ENCODE peak calls at places on chromosomes 5 and 9, in seven cellular contexts. X is left ventricle myocardium inferior; W is foreskin fibroblast; E is activated T-cell treated with anti-CD3 and anti-CD28 coated beads for 1 hour; Q is CD4-positive, alpha-beta T cell; R is stimulated activated naive CD8-positive, alpha-beta T cell treated with anti-CD3 and anti-CD28 coated beads, Interleukin-15, Interleukin-2, amounts not matched to agents 100 U/mL and 50 U/mL, for 24 hours; I is COR-L47. J is an unnamed sample.

GRCh38 chr9:105114956-105115728 is 129.3 kb upstream of the SLC44A1 start:
- DNase-seq in E (no peak), I (no peak), W (no peak), Q (no peak), X (peak; percentile 18), R (peak; percentile 34), J (no peak)

GRCh38 chr9:33355933-33356332 is 46.4 kb downstream of the AQP7 start:
- DNase-seq in Q (no peak), R (no peak), X (no peak), W (no peak), I (no peak), E (no peak), J (no peak)

GRCh38 chr5:140108093-140109049 is 5.5 kb upstream of the PURA start:
- DNase-seq in I (peak; percentile 67), X (peak; percentile 20), E (no peak), R (peak; percentile 41), Q (peak; percentile 10), W (no peak), J (peak; percentile 6)

GRCh38 chr5:168324864-168325615 is 33.6 kb downstream of the WWC1 start:
- DNase-seq in E (no peak), W (peak; percentile 24), R (no peak), Q (no peak), X (no peak), I (no peak), J (no peak)

GRCh38 chr5:91150636-91151035 is 232.5 kb downstream of the ARRDC3 start:
- DNase-seq in W (no peak), R (no peak), Q (no peak), I (no peak), E (no peak), X (no peak), J (no peak)

GRCh38 chr9:34995288-34996060 is 5.9 kb downstream of the DNAJB5 start:
- DNase-seq in Q (no peak), W (peak; percentile 41), X (no peak), R (no peak), E (no peak), I (no peak), J (no peak)

GRCh38 chr9:107539427-107540154 is 50.0 kb upstream of the KLF4 start:
- DNase-seq in X (peak; percentile 31), W (no peak), E (no peak), I (no peak), R (no peak), Q (no peak), J (no peak)

GRCh38 chr9:121613009-121613766 is 38.2 kb upstream of the DAB2IP start:
- DNase-seq in W (no peak), Q (no peak), E (no peak), X (no peak), I (no peak), R (no peak), J (no peak)

GRCh38 chr5:44246986-44247385 is 142.2 kb downstream of the FGF10 start:
- DNase-seq in W (peak; percentile 0), Q (no peak), I (no peak), X (no peak), E (no peak), R (no peak), J (no peak)

GRCh38 chr9:107486674-107487520 is 2.7 kb downstream of the KLF4 start:
- DNase-seq in E (no peak), R (no peak), I (no peak), Q (no peak), W (no peak), X (peak; percentile 28), J (no peak)

GRCh38 chr5:3323144-3323543 is 272.5 kb upstream of the IRX1 start:
- DNase-seq in E (no peak), X (no peak), W (no peak), I (no peak), R (no peak), Q (no peak), J (no peak)

GRCh38 chr5:180090769-180091546 is 19.4 kb upstream of the RNF130 start:
- DNase-seq in I (peak; percentile 43), W (peak; percentile 27), R (peak; percentile 25), Q (no peak), E (no peak), X (no peak), J (no peak)

GRCh38 chr5:169906745-169907649 is 73.3 kb downstream of the INSYN2B start:
- DNase-seq in R (no peak), I (peak; percentile 76), W (peak; percentile 19), E (no peak), X (no peak), Q (no peak), J (no peak)

GRCh38 chr5:94173100-94173499 is 431.7 kb upstream of the POU5F2 start:
- DNase-seq in R (no peak), I (no peak), W (peak; percentile 30), Q (no peak), X (no peak), E (no peak), J (no peak)

GRCh38 chr5:176784218-176785165 is 25.9 kb upstream of the UNC5A start:
- DNase-seq in E (no peak), R (no peak), I (no peak), W (peak; percentile 49), X (no peak), Q (no peak), J (no peak)

GRCh38 chr9:131608469-131609115 is 63.3 kb downstream of the PRRT1B start:
- DNase-seq in E (no peak), Q (no peak), I (no peak), X (peak; percentile 69), R (no peak), W (peak; percentile 82), J (no peak)

GRCh38 chr5:83711982-83712601 is 8.6 kb downstream of the HAPLN1 start:
- DNase-seq in W (peak; percentile 14), R (peak; percentile 40), E (no peak), X (no peak), I (peak; percentile 61), Q (no peak), J (no peak)

GRCh38 chr5:40384782-40385390 is 294.8 kb upstream of the PTGER4 start:
- DNase-seq in X (no peak), R (no peak), I (no peak), E (no peak), Q (no peak), W (no peak), J (no peak)

GRCh38 chr5:171469336-171469735 is 49.9 kb downstream of the FGF18 start:
- DNase-seq in Q (no peak), X (no peak), I (peak; percentile 54), W (no peak), R (no peak), E (no peak), J (no peak)

GRCh38 chr9:100011062-100011681 is 87.6 kb downstream of the ERP44 start:
- DNase-seq in W (peak; percentile 25), I (peak; percentile 2), X (no peak), Q (no peak), E (peak; percentile 13), R (peak; percentile 21), J (peak; percentile 15)

GRCh38 chr5:1552469-1553255 is 28.9 kb upstream of the LPCAT1 start:
- DNase-seq in I (no peak), E (no peak), X (peak; percentile 48), R (no peak), W (no peak), Q (no peak), J (no peak)

GRCh38 chr9:73494894-73495293 is 343.2 kb downstream of the ANXA1 start:
- DNase-seq in Q (no peak), W (no peak), E (no peak), R (no peak), X (no peak), I (no peak), J (no peak)

GRCh38 chr9:17627641-17628040 is 48.8 kb downstream of the SH3GL2 start:
- DNase-seq in R (no peak), W (no peak), E (no peak), Q (no peak), X (no peak), I (peak; percentile 92), J (no peak)

GRCh38 chr5:157744055-157745011 is 821 bp downstream of the LSM11 start:
- DNase-seq in I (no peak), Q (no peak), W (no peak), X (peak; percentile 23), E (no peak), R (peak; percentile 42), J (no peak)

GRCh38 chr5:139382781-139383180 is 316 bp downstream of the SLC23A1 start:
- DNase-seq in E (no peak), W (no peak), R (no peak), Q (no peak), X (no peak), I (no peak), J (no peak)

GRCh38 chr5:154868702-154869101 is 10.3 kb downstream of the CNOT8 start:
- DNase-seq in R (no peak), I (no peak), E (no peak), X (no peak), Q (no peak), W (no peak), J (no peak)

GRCh38 chr5:21398511-21398910 is 1410.5 kb upstream of the CDH18 start:
- DNase-seq in X (no peak), W (no peak), E (no peak), I (no peak), R (no peak), Q (no peak), J (no peak)

GRCh38 chr5:80764786-80765185 is 110.0 kb upstream of the DHFR start:
- DNase-seq in R (no peak), E (no peak), X (no peak), Q (no peak), I (no peak), W (no peak), J (no peak)